ENCODE peak calls at places on chromosome 20, in ten cellular contexts. L, N, B, F, E, Q, R, H, G and V are unnamed samples.

GRCh38 chr20:46917155-46917554 is 22.5 kb downstream of the EYA2 start:
- DNase-seq in G (no peak), F (no peak), Q (no peak), B (no peak), L (no peak), E (no peak), R (no peak), H (no peak), N (no peak), V (no peak)

GRCh38 chr20:31788578-31788977 is 30.6 kb upstream of the MYLK2 start:
- DNase-seq in R (peak), E (no peak), Q (no peak), B (peak), N (no peak), H (no peak), G (no peak), L (no peak), F (no peak), V (no peak)

GRCh38 chr20:47274449-47275108 is 81.9 kb downstream of the ZMYND8 start:
- DNase-seq in L (peak), E (no peak), Q (no peak), G (no peak), F (no peak), B (no peak), N (peak), H (peak), R (peak), V (peak)

GRCh38 chr20:58709703-58710039 is 17.1 kb downstream of the NPEPL1 start:
- DNase-seq in B (no peak), Q (no peak), N (no peak), R (no peak), E (no peak), G (peak), L (no peak), H (no peak), F (no peak), V (peak)

GRCh38 chr20:20214757-20215275 is 153.1 kb upstream of the INSM1 start:
- DNase-seq in E (no peak), L (no peak), Q (no peak), F (no peak), B (peak), N (no peak), R (no peak), H (no peak), G (no peak), V (no peak)

GRCh38 chr20:50292324-50293243 is 102.0 kb downstream of the CEBPB start:
- DNase-seq in H (no peak), L (peak), E (peak), G (peak), Q (peak), B (peak), R (peak), N (peak), F (peak), V (peak)

GRCh38 chr20:34364013-34364382 is 925 bp downstream of the ITCH start:
- DNase-seq in L (peak), N (no peak), E (no peak), R (peak), F (no peak), H (no peak), G (no peak), Q (peak), B (no peak), V (no peak)

GRCh38 chr20:23541330-23541729 is 27.0 kb downstream of the CST9L start:
- DNase-seq in L (no peak), G (no peak), Q (no peak), E (no peak), R (no peak), H (no peak), B (no peak), N (no peak), F (no peak), V (no peak)

GRCh38 chr20:24050119-24050518 is 61.5 kb upstream of the GGTLC1 start:
- DNase-seq in E (no peak), N (no peak), R (no peak), L (no peak), B (no peak), H (no peak), Q (no peak), F (no peak), G (no peak), V (no peak)

GRCh38 chr20:58722877-58723627 is 30.5 kb downstream of the NPEPL1 start:
- DNase-seq in E (no peak), N (peak), Q (peak), B (no peak), F (peak), G (peak), H (no peak), L (no peak), R (no peak), V (peak)

GRCh38 chr20:45611054-45611453 is 18.5 kb upstream of the WFDC10A start:
- DNase-seq in E (no peak), N (no peak), L (no peak), R (no peak), B (no peak), H (peak), G (no peak), Q (no peak), F (no peak), V (no peak)

GRCh38 chr20:48398506-48399449 is 429.0 kb downstream of the PREX1 start:
- DNase-seq in R (peak), F (no peak), G (no peak), N (no peak), L (no peak), H (no peak), E (no peak), Q (no peak), B (no peak), V (no peak)

GRCh38 chr20:46255440-46256104 is 52.7 kb downstream of the CDH22 start:
- DNase-seq in R (peak), B (peak), E (peak), G (peak), N (peak), Q (peak), H (peak), F (peak), L (peak), V (peak)

GRCh38 chr20:9488063-9488462 is 26.3 kb upstream of the LAMP5 start:
- DNase-seq in R (no peak), F (no peak), L (no peak), B (no peak), H (no peak), Q (no peak), N (no peak), G (no peak), E (no peak), V (no peak)

GRCh38 chr20:57210054-57210910 is 56.2 kb downstream of the BMP7 start:
- DNase-seq in F (no peak), Q (no peak), L (no peak), R (no peak), E (peak), B (no peak), G (no peak), N (no peak), H (no peak), V (no peak)

GRCh38 chr20:3580412-3580811 is 82.8 kb downstream of the GFRA4 start:
- DNase-seq in G (no peak), L (no peak), E (no peak), B (no peak), H (no peak), F (no peak), Q (no peak), N (no peak), R (no peak), V (no peak)
- TF ChIP-seq CTCF in G (no peak), L (no peak), E (peak), B (no peak), H (no peak), F (no peak), Q (no peak), N (no peak), R (no peak), V (no peak)

DNA sequence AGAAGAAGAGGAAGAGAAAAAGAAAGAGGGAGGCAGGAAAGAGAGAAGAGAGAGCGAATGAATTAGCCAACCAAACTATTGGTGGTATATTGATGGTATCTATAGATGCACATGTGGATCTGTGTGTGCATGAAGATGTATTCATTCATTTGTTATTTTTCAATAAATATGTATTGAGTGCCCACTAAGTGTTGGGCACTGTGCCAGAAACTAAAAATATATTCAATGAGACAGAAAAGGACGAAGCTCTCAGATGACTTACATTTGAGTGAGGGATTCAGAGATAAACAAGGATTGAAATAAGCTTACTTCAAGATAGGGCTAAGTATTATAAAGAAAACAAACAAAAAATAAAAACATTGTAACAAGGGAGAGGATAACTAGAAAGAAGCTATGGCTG is 154.9 kb downstream of the TSHZ2 start:
- DNase-seq in L (no peak), N (no peak), H (no peak), E (no peak), Q (no peak), G (no peak), B (no peak), F (no peak), R (no peak), V (no peak)
- TF ChIP-seq POLR2A in L (no peak), N (no peak), H (no peak), E (no peak), Q (no peak), G (no peak), B (no peak), F (no peak), R (no peak), V (no peak)

DNA sequence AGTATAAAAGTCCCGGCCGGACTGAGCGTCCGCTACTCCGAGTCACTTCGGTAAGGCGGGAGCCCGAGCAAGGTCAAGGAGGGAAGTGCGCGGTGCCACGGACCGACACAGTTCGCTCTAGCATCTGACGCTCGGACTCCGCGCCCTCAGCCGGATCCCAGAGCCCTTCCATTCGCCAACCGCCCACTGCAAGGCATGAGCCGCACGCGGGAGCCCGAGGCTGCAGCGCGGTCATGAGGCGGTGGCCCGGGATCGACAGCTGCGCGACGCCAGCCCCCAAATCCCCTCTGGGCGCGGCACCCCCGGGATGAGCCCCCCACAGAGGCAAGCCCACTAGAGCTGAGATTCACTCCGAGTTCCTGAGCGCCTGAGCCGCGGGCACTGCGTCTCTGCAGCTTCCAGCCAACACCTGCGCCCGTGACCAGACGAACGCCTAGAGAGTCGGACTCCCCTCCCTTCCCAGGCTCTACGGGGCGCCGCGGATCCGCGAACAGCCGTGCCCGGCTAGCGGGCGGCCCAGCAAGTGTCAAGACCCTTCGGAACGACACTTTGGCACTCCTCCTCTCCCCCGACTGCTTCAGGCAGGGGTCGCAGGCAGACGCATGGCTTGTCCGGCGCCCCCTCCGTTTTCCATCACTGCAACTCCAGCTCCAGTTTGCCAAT is 749 bp upstream of the ISM1 start:
- DNase-seq in Q (peak), N (no peak), F (peak), H (no peak), B (no peak), G (peak), E (peak), L (peak), R (peak), V (no peak)
- H3K4me3 ChIP-seq in Q (peak), N (peak), F (peak), H (peak), B (peak), G (peak), E (peak), L (no peak), R (peak), V (peak)

DNA sequence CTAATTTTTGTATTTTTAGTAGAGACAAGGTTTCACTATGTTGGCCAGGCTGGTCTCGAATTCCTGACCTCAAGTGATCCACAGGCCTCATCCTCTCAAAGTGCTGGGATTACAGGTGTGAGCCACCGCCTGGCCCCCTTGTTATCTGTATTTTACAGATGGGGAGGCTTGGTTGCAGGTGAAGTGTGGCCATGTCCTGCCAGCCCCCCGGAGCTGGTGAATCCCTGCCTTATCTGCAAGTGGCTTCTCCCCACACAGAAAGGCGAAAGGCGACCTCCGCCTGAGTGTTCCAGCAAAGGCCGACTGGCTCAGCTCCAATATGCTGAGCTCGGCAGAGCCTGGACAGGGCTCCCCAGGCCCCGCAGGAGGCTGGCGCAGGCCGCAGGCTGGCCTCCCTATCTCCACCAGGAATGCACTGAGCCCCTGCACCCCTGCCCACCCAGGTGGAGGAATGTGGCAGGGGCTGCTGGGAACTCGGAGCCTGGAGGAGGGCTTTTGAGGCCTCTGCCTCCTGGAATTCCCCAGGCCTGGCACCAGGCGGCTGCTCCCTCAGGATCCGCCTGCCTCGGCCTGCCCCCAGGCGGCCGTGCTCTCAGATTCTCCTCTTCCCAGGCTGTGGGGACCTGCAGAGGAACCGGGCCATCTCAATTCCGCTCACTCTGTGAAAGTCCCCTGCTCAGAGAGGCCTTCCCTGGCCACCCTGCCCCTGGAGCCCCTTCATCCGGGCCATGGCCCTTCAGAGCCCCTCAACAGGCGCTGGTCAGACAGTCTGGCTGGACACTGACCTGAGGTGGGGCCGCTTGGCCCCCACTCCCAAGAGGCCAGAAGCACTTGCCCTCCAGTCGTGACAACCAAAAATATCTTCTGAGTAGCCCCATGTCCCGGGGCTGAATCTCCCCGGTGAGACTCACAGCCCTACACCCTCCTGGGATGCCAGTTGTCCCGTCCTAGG is 9.3 kb upstream of the LAMA5 start:
- DNase-seq in G (no peak), E (peak), F (no peak), R (peak), Q (peak), N (no peak), B (no peak), H (no peak), L (no peak), V (no peak)
- TF ChIP-seq CTCF in G (peak), E (peak), F (peak), R (peak), Q (peak), N (peak), B (peak), H (no peak), L (peak), V (no peak)

GRCh38 chr20:60009318-60009717 is 51.1 kb downstream of the CDH26 start:
- DNase-seq in F (no peak), B (no peak), L (no peak), G (no peak), E (no peak), N (no peak), H (no peak), R (no peak), Q (no peak), V (peak)
- TF ChIP-seq POLR2A in F (no peak), B (no peak), L (no peak), G (no peak), E (no peak), N (no peak), H (no peak), R (no peak), Q (no peak), V (no peak)

DNA sequence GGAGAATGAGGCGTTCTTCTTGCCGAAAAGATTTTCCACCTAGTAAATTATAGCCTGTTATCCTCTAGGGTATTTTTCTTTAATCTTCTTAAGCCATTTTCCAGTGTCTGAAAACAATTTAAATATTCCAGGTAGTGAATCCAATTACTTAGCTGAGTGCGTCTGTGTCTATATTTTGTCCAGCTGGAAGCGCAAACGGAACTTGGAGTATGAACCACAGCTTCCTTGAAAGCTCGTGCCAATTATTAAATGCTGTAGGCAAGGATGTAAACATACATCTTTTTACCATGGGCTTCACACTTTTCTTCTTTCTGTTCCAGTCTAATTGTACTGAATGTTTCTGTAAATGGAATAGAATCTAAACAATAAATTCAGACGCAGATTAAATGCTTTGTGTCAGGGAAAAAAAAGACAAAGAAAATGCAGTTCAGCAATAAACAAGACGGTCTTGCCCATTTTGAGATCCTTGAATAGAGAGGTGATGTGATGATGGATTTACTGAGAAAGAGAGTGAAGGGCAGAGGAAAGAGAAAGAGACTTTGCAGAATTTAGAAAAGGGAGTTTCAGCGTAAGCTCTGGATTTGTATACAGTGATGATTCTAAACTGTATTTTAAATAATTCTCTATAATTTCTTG is 1.9 kb downstream of the PLCB1 start:
- DNase-seq in N (no peak), Q (no peak), H (no peak), E (no peak), F (no peak), L (peak), B (no peak), G (no peak), R (no peak), V (no peak)
- H3K4me3 ChIP-seq in N (no peak), Q (peak), H (no peak), E (peak), F (peak), L (no peak), B (peak), G (peak), R (no peak), V (no peak)

DNA sequence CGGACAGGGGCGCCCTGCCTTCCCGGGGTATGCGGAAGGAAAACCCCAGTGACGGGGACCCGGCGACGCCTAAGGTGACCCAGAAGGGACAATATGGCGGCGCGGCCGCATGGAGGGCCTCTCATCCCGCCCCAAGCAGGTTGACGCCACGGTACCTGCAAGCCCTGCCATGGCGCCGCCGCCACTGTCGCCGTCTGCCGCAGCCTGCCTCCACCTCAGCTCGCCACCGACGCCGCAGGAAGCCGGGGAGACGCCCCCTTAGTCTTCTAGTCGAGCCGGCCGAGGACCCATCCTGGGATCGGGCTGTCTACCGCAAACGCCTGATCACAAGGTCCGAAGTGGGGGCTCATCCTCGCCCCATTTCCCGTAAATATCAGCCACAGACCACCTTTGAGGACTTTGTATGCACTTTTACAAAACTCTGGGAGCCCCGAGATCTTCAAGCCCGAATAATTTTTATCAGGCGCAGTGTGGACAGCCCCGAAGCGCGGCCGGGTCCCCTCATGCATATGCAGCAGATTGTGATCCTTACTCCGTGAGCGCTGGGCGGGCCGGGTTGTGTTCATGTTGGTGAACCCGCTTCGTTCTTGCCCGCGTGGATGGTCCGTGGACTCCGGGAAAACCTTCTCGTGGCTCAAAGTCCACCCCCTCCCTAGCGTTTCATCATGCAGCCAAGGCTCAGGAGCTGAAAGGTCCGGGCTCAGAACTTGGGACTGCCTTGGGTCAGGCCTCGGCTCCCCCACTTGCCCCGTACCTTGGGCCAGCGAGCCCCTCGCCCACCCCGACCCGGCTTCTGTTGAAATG is at the start of gene BLCAP:
- DNase-seq in L (peak), G (peak), Q (peak), H (peak), N (peak), F (peak), B (peak), E (peak), R (peak), V (peak)
- TF ChIP-seq CTCF in L (no peak), G (no peak), Q (peak), H (no peak), N (no peak), F (no peak), B (no peak), E (peak), R (no peak), V (no peak)

GRCh38 chr20:25089662-25090061 is 7.7 kb upstream of the VSX1 start:
- DNase-seq in N (no peak), R (no peak), F (no peak), B (no peak), E (no peak), L (no peak), Q (no peak), G (no peak), H (no peak), V (no peak)
- TF ChIP-seq POLR2A in N (no peak), R (no peak), F (no peak), B (no peak), E (no peak), L (no peak), Q (no peak), G (no peak), H (no peak), V (no peak)

DNA sequence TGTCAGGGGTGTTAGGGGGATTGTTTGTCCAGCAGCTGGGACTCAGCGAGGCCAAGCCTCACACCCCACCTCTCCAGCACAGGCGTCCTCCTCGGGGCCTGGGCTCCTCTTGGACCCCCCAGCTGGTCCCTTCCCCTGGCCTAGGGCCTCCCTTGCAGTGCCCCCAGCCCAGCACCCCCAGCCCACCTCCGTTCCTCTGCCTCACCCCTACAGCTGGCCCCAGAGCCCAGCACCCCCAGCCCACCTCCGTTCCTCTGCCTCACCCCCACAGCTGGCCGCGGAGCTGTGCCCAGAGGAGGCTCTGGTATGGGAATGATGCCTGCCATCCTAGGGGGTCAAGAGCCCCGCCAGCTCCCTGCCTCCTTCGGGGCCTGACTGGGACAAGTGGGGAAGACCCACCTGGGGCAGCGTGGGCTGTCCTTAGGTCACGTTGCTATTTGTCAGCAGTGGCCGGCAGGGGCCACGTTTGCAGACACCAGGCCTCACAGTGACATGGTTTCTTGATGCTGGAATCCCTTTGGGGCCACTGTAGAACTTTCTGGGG is 7.9 kb upstream of the COL20A1 start:
- DNase-seq in R (no peak), B (no peak), L (no peak), E (no peak), F (no peak), G (no peak), H (no peak), Q (no peak), N (no peak), V (no peak)
- H3K4me3 ChIP-seq in R (no peak), B (no peak), L (no peak), E (no peak), F (no peak), G (no peak), H (no peak), Q (no peak), N (no peak), V (no peak)